ENCODE peak calls at places on chromosomes 5 and 9, in six cellular contexts. Z is astrocyte of the hippocampus, G is mesothelial cell of epicardium, R is fibroblast of mammary gland, J is naive B cell, N is heart left ventricle. E is an unnamed sample.

GRCh38 chr5:87361031-87361443 is 51.7 kb downstream of the CCNH start:
- DNase-seq in Z (no peak), G (no peak), R (peak), J (no peak), N (no peak), E (no peak)

GRCh38 chr9:34929506-34930102 is 28.5 kb upstream of the PHF24 start:
- DNase-seq in Z (peak), G (no peak), R (peak), J (no peak), N (no peak), E (peak)

GRCh38 chr9:131838581-131839280 is 98.9 kb upstream of the RAPGEF1 start:
- DNase-seq in Z (no peak), G (no peak), R (no peak), J (no peak), N (no peak), E (no peak)

GRCh38 chr9:137679695-137680305 is 61.0 kb downstream of the EHMT1 start:
- DNase-seq in Z (no peak), G (no peak), R (no peak), J (peak), N (no peak), E (no peak)

GRCh38 chr5:57216714-57217113 is 42.9 kb downstream of the GPBP1 start:
- DNase-seq in Z (peak), G (no peak), R (peak), J (no peak), N (no peak), E (no peak)

GRCh38 chr9:36092509-36093215 is 43.9 kb upstream of the GLIPR2 start:
- DNase-seq in Z (no peak), G (no peak), R (no peak), J (peak), N (no peak), E (no peak)

GRCh38 chr5:83900307-83900706 is 179.7 kb upstream of the HAPLN1 start:
- DNase-seq in Z (no peak), G (no peak), R (no peak), J (no peak), N (no peak), E (no peak)

GRCh38 chr9:12680341-12680740 is 12.8 kb upstream of the TYRP1 start:
- DNase-seq in Z (peak), G (no peak), R (no peak), J (no peak), N (no peak), E (no peak)

GRCh38 chr5:67538343-67538670 is 341.7 kb upstream of the CD180 start:
- DNase-seq in Z (no peak), G (no peak), R (no peak), J (no peak), N (no peak), E (no peak)

GRCh38 chr9:77820293-77820954 is 172.3 kb upstream of the GNA14 start:
- DNase-seq in Z (peak), G (no peak), R (peak), J (no peak), N (no peak), E (no peak)

GRCh38 chr5:95731571-95732554 is 727 bp downstream of the RHOBTB3 start:
- DNase-seq in Z (peak), G (peak), R (peak), J (peak), N (peak), E (peak)

GRCh38 chr9:5425006-5425628 is 12.6 kb downstream of the PLGRKT start:
- DNase-seq in Z (no peak), G (no peak), R (peak), J (peak), N (no peak), E (no peak)

GRCh38 chr5:133240425-133241091 is 188.7 kb downstream of the HSPA4 start:
- DNase-seq in Z (peak), G (no peak), R (peak), J (no peak), N (no peak), E (peak)

E was measured in stomach.